ENCODE peak calls at places on chromosomes 11 and 22, in seven cellular contexts. F is endothelial cell; X is Daoy; G is Kasumi-1; Q is choroid plexus epithelial cell; I is effector CD4-positive, alpha-beta T cell; R is occipital lobe. D is an unnamed sample.

GRCh38 chr11:9001736-9002135 is 2.1 kb downstream of the NRIP3 start:
- DNase-seq in F (no peak), X (peak), G (peak), Q (peak), I (peak), R (no peak), D (no peak)

GRCh38 chr11:16191852-16192240 is 164.5 kb downstream of the SOX6 start:
- DNase-seq in F (no peak), X (no peak), G (no peak), Q (no peak), I (no peak), R (no peak), D (no peak)

GRCh38 chr22:28899199-28899853 is 16.0 kb downstream of the ZNRF3 start:
- DNase-seq in F (no peak), X (peak), G (no peak), Q (no peak), I (peak), R (no peak), D (no peak)

GRCh38 chr22:49546811-49547585 is 280.7 kb downstream of the BRD1 start:
- DNase-seq in F (no peak), X (no peak), G (no peak), Q (no peak), I (no peak), R (no peak), D (no peak)

GRCh38 chr22:46744581-46744980 is 6.5 kb upstream of the CERK start:
- DNase-seq in F (no peak), X (no peak), G (no peak), Q (no peak), I (no peak), R (no peak), D (no peak)

GRCh38 chr11:133227674-133228111 is 304.6 kb downstream of the OPCML start:
- DNase-seq in F (no peak), X (no peak), G (no peak), Q (no peak), I (no peak), R (no peak), D (no peak)

GRCh38 chr11:126997641-126998040 is 2.9 kb downstream of the KIRREL3 start:
- DNase-seq in F (no peak), X (no peak), G (no peak), Q (no peak), I (no peak), R (no peak), D (no peak)

GRCh38 chr22:40975346-40975745 is 24.2 kb downstream of the RBX1 start:
- DNase-seq in F (no peak), X (no peak), G (no peak), Q (no peak), I (no peak), R (no peak), D (no peak)

GRCh38 chr11:20458905-20459632 is 71.6 kb downstream of the PRMT3 start:
- DNase-seq in F (no peak), X (no peak), G (no peak), Q (no peak), I (no peak), R (no peak), D (no peak)

GRCh38 chr22:40547729-40548143 is 88.8 kb downstream of the MRTFA start:
- DNase-seq in F (no peak), X (no peak), G (no peak), Q (peak), I (no peak), R (no peak), D (no peak)

GRCh38 chr22:17774206-17774927 is at the start of gene BID:
- DNase-seq in F (no peak), X (peak), G (peak), Q (no peak), I (peak), R (no peak), D (no peak)

GRCh38 chr22:40673017-40673416 is 6.3 kb upstream of the MCHR1 start:
- DNase-seq in F (peak), X (no peak), G (no peak), Q (no peak), I (no peak), R (no peak), D (no peak)

GRCh38 chr11:56845121-56845732 is 96.7 kb upstream of the OR9G4 start:
- DNase-seq in F (no peak), X (no peak), G (no peak), Q (no peak), I (no peak), R (no peak), D (no peak)

GRCh38 chr22:17303441-17303839 is 65.8 kb upstream of the CECR2 start:
- DNase-seq in F (no peak), X (no peak), G (no peak), Q (no peak), I (no peak), R (no peak), D (no peak)

GRCh38 chr22:46056169-46057041 is 79.4 kb upstream of the WNT7B start:
- DNase-seq in F (no peak), X (peak), G (no peak), Q (no peak), I (no peak), R (peak), D (peak)

GRCh38 chr11:20261526-20261925 is 101.3 kb upstream of the DBX1 start:
- DNase-seq in F (no peak), X (peak), G (no peak), Q (no peak), I (no peak), R (no peak), D (no peak)

GRCh38 chr22:23838686-23839468 is at the start of gene DERL3:
- DNase-seq in F (peak), X (peak), G (peak), Q (peak), I (peak), R (peak), D (peak)

GRCh38 chr22:36344106-36344827 is 43.5 kb downstream of the MYH9 start:
- DNase-seq in F (no peak), X (no peak), G (no peak), Q (no peak), I (no peak), R (no peak), D (peak)

GRCh38 chr11:80034801-80035200 is 594.0 kb upstream of the TENM4 start:
- DNase-seq in F (no peak), X (no peak), G (no peak), Q (no peak), I (no peak), R (no peak), D (no peak)

GRCh38 chr11:70510571-70510970 is 112.2 kb downstream of the CTTN start:
- DNase-seq in F (no peak), X (no peak), G (no peak), Q (no peak), I (no peak), R (no peak), D (no peak)

GRCh38 chr11:55172734-55173415 is 89.1 kb upstream of the TRIM48 start:
- DNase-seq in F (no peak), X (no peak), G (no peak), Q (no peak), I (no peak), R (no peak), D (no peak)

GRCh38 chr11:62543680-62544444 is 2.7 kb downstream of the AHNAK start:
- DNase-seq in F (no peak), X (peak), G (no peak), Q (no peak), I (no peak), R (no peak), D (no peak)

GRCh38 chr11:65500262-65501004 is 1.6 kb downstream of the MALAT1 start:
- DNase-seq in F (no peak), X (peak), G (peak), Q (peak), I (no peak), R (no peak), D (no peak)

GRCh38 chr11:114466742-114467141 is 27.5 kb downstream of the REXO2 start:
- DNase-seq in F (no peak), X (no peak), G (no peak), Q (peak), I (no peak), R (no peak), D (no peak)

GRCh38 chr11:975824-976223 is 50.2 kb downstream of the AP2A2 start:
- DNase-seq in F (peak), X (peak), G (peak), Q (peak), I (no peak), R (no peak), D (peak)

GRCh38 chr11:12841946-12842630 is 167.0 kb upstream of the RASSF10 start:
- DNase-seq in F (peak), X (peak), G (no peak), Q (peak), I (no peak), R (no peak), D (no peak)

GRCh38 chr11:35077709-35078695 is 61.0 kb upstream of the CD44 start:
- DNase-seq in F (no peak), X (peak), G (peak), Q (peak), I (peak), R (no peak), D (no peak)

GRCh38 chr22:25404923-25405853 is 159.3 kb upstream of the GRK3 start:
- DNase-seq in F (peak), X (peak), G (peak), Q (peak), I (peak), R (peak), D (peak)

GRCh38 chr11:18171377-18172000 is 1.1 kb upstream of the MRGPRX4 start:
- DNase-seq in F (peak), X (peak), G (peak), Q (peak), I (no peak), R (no peak), D (no peak)

GRCh38 chr11:27094062-27094587 is 53.5 kb downstream of the BBOX1 start:
- DNase-seq in F (no peak), X (no peak), G (no peak), Q (no peak), I (no peak), R (no peak), D (no peak)

GRCh38 chr11:118491041-118491440 is 36.2 kb upstream of the TTC36 start:
- DNase-seq in F (no peak), X (no peak), G (no peak), Q (no peak), I (no peak), R (no peak), D (no peak)

GRCh38 chr11:69541501-69542313 is 60.2 kb downstream of the LINC01488 start:
- DNase-seq in F (no peak), X (peak), G (no peak), Q (no peak), I (no peak), R (no peak), D (no peak)

GRCh38 chr22:36743591-36744412 is 32.1 kb downstream of the IFT27 start:
- DNase-seq in F (no peak), X (no peak), G (no peak), Q (no peak), I (no peak), R (no peak), D (no peak)